ENCODE peak calls at places on chromosomes 4 and X, in seven cellular contexts. Y is fibroblast of the aortic adventitia, U is IMR-90, E is WTC11, P is fibroblast of villous mesenchyme, N is cardiac fibroblast, O is right lobe of liver. A is an unnamed sample.

GRCh38 chr4:152290522-152290921 is 245.4 kb downstream of the FBXW7 start:
- DNase-seq in Y (no peak), U (no peak), E (no peak), P (no peak), N (no peak), O (no peak), A (no peak)

GRCh38 chr4:181688416-181688815 is 554.8 kb upstream of the TENM3 start:
- DNase-seq in Y (no peak), U (peak), E (no peak), P (no peak), N (no peak), O (no peak), A (no peak)

GRCh38 chr4:76830612-76831474 is 67.1 kb downstream of the SOWAHB start:
- DNase-seq in Y (peak), U (peak), E (no peak), P (peak), N (peak), O (peak), A (no peak)

GRCh38 chr4:94131212-94131611 is 76.5 kb upstream of the SMARCAD1 start:
- DNase-seq in Y (no peak), U (no peak), E (no peak), P (no peak), N (no peak), O (no peak), A (no peak)

GRCh38 chr4:2930821-2931764 is 32.1 kb downstream of the NOP14 start:
- DNase-seq in Y (no peak), U (no peak), E (no peak), P (no peak), N (no peak), O (peak), A (no peak)

GRCh38 chr4:148854203-148854602 is 412.0 kb upstream of the NR3C2 start:
- DNase-seq in Y (no peak), U (no peak), E (no peak), P (no peak), N (no peak), O (no peak), A (no peak)

GRCh38 chrX:41559662-41560061 is 112.5 kb downstream of the NYX start:
- DNase-seq in Y (peak), U (peak), E (no peak), P (peak), N (peak), O (no peak), A (no peak)

GRCh38 chr4:24801136-24801855 is 5.9 kb downstream of the SOD3 start:
- DNase-seq in Y (no peak), U (no peak), E (no peak), P (no peak), N (no peak), O (no peak), A (no peak)

GRCh38 chrX:150155396-150156048 is 207.6 kb upstream of the MAMLD1 start:
- DNase-seq in Y (peak), U (peak), E (no peak), P (peak), N (peak), O (no peak), A (no peak)

GRCh38 chr4:123967360-123967759 is 570.8 kb downstream of the SPRY1 start:
- DNase-seq in Y (peak), U (no peak), E (no peak), P (peak), N (peak), O (no peak), A (no peak)

GRCh38 chrX:145729635-145730034 is 88.0 kb upstream of the SLITRK2 start:
- DNase-seq in Y (peak), U (no peak), E (no peak), P (no peak), N (no peak), O (no peak), A (no peak)

GRCh38 chrX:153392642-153393321 is 8.4 kb downstream of the PNMA6E start:
- DNase-seq in Y (no peak), U (no peak), E (no peak), P (no peak), N (no peak), O (no peak), A (no peak)
- TF ChIP-seq CTCF in Y (no peak), U (no peak), E (no peak), P (no peak), N (no peak), O (no peak), A (no peak)

GRCh38 chrX:69015564-69016218 is 149.6 kb downstream of the PJA1 start:
- DNase-seq in Y (no peak), U (no peak), E (no peak), P (no peak), N (peak), O (no peak), A (no peak)
- TF ChIP-seq CTCF in Y (no peak), U (no peak), E (no peak), P (no peak), N (no peak), O (no peak), A (no peak)

GRCh38 chr4:153643406-153644016 is 40.6 kb upstream of the TLR2 start:
- DNase-seq in Y (peak), U (peak), E (no peak), P (peak), N (peak), O (no peak), A (peak)

GRCh38 chr4:153647975-153648374 is 36.1 kb upstream of the TLR2 start:
- DNase-seq in Y (no peak), U (no peak), E (no peak), P (no peak), N (no peak), O (no peak), A (no peak)

GRCh38 chr4:153649572-153649991 is 34.5 kb upstream of the TLR2 start:
- DNase-seq in Y (no peak), U (peak), E (peak), P (peak), N (no peak), O (no peak), A (no peak)

GRCh38 chr4:153641532-153641931 is 42.5 kb upstream of the TLR2 start:
- DNase-seq in Y (no peak), U (no peak), E (no peak), P (no peak), N (no peak), O (no peak), A (no peak)

DNA sequence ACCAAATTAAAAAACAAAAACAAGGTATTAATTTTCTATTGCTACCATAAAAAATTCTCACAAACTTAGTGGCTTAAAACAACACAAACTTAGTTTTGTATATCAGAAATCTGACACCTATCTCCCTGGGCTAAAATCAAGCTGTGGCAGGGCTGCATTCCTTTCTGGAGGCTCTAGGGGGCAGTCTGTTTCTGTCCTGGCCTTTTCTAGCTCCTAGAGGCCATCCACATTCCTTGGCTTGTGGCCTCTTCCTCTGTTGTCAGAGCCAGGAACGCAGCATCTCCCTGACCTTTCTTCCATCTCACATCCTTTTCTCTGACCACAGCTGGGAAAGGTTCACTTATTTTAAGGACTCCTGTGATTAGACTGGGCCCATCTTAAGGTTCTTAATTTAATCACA is 38.9 kb upstream of the TLR2 start:
- DNase-seq in Y (no peak), U (no peak), E (peak), P (no peak), N (no peak), O (no peak), A (no peak)
- TF ChIP-seq CTCF in Y (peak), U (peak), E (no peak), P (peak), N (peak), O (peak), A (peak)

GRCh38 chr4:110344165-110344564 is 131.8 kb upstream of the ENPEP start:
- DNase-seq in Y (peak), U (no peak), E (no peak), P (peak), N (peak), O (no peak), A (no peak)
- TF ChIP-seq CTCF in Y (peak), U (peak), E (no peak), P (peak), N (no peak), O (peak), A (peak)

GRCh38 chr4:4330794-4331193 is 40.7 kb downstream of the ZBTB49 start:
- DNase-seq in Y (no peak), U (no peak), E (no peak), P (no peak), N (no peak), O (no peak), A (no peak)
- TF ChIP-seq CTCF in Y (no peak), U (no peak), E (no peak), P (no peak), N (no peak), O (no peak), A (no peak)